ENCODE peak calls at places on chromosomes 1 and 21, in five cellular contexts. E, T, G, S and U are unnamed samples.

GRCh38 chr1:111756124-111756513 is 418 bp downstream of the DDX20 start:
- DNase-seq in E (no peak), T (no peak), G (no peak), S (no peak), U (no peak)

GRCh38 chr1:9737057-9737456 is 85.5 kb downstream of the PIK3CD start:
- DNase-seq in E (no peak), T (no peak), G (no peak), S (no peak), U (peak)

GRCh38 chr1:150798509-150798908 is 9.6 kb downstream of the CTSK start:
- DNase-seq in E (no peak), T (peak), G (no peak), S (no peak), U (no peak)

GRCh38 chr1:114794038-114794437 is 13.6 kb upstream of the SIKE1 start:
- DNase-seq in E (no peak), T (no peak), G (no peak), S (no peak), U (no peak)

GRCh38 chr1:94095112-94095637 is 25.8 kb downstream of the ABCA4 start:
- DNase-seq in E (no peak), T (peak), G (no peak), S (peak), U (peak)

GRCh38 chr1:5907966-5908365 is 84.3 kb downstream of the NPHP4 start:
- DNase-seq in E (no peak), T (no peak), G (no peak), S (no peak), U (no peak)

GRCh38 chr1:226109829-226110248 is 47.3 kb downstream of the H3-3A start:
- DNase-seq in E (peak), T (peak), G (peak), S (peak), U (peak)

GRCh38 chr1:203300441-203301330 is 4.6 kb upstream of the BTG2 start:
- DNase-seq in E (no peak), T (no peak), G (no peak), S (no peak), U (no peak)

GRCh38 chr1:33724348-33724747 is 139.5 kb upstream of the HMGB4 start:
- DNase-seq in E (no peak), T (no peak), G (no peak), S (no peak), U (no peak)

GRCh38 chr1:228884615-228885566 is 149.6 kb downstream of the RHOU start:
- DNase-seq in E (no peak), T (no peak), G (no peak), S (no peak), U (no peak)

GRCh38 chr1:187001198-187001904 is 172.6 kb downstream of the PLA2G4A start:
- DNase-seq in E (no peak), T (peak), G (peak), S (no peak), U (no peak)

GRCh38 chr1:24903955-24904730 is 25.9 kb downstream of the RUNX3 start:
- DNase-seq in E (no peak), T (no peak), G (no peak), S (no peak), U (peak)

GRCh38 chr1:56411484-56412180 is 167.7 kb downstream of the PLPP3 start:
- DNase-seq in E (no peak), T (no peak), G (no peak), S (no peak), U (no peak)

GRCh38 chr1:68819190-68819829 is 322.4 kb upstream of the DEPDC1 start:
- DNase-seq in E (no peak), T (no peak), G (no peak), S (no peak), U (no peak)

GRCh38 chr1:58885998-58886397 is 102.2 kb upstream of the JUN start:
- DNase-seq in E (no peak), T (peak), G (peak), S (no peak), U (no peak)

GRCh38 chr1:114335273-114335672 is 175.7 kb downstream of the TRIM33 start:
- DNase-seq in E (no peak), T (no peak), G (peak), S (no peak), U (no peak)

GRCh38 chr1:243792891-243793290 is 57.2 kb downstream of the AKT3 start:
- DNase-seq in E (no peak), T (no peak), G (no peak), S (no peak), U (no peak)

GRCh38 chr1:67285780-67286488 is 21.7 kb upstream of the IL12RB2 start:
- DNase-seq in E (no peak), T (no peak), G (peak), S (no peak), U (no peak)

GRCh38 chr1:151398691-151399065 is 695 bp upstream of the PSMB4 start:
- DNase-seq in E (no peak), T (no peak), G (no peak), S (no peak), U (no peak)

GRCh38 chr1:230758705-230759354 is 11.6 kb downstream of the CAPN9 start:
- DNase-seq in E (no peak), T (peak), G (no peak), S (no peak), U (no peak)

GRCh38 chr1:64823691-64824476 is 79.0 kb downstream of the RAVER2 start:
- DNase-seq in E (peak), T (peak), G (peak), S (peak), U (no peak)

GRCh38 chr1:235296729-235297128 is 31.2 kb downstream of the ARID4B start:
- DNase-seq in E (no peak), T (no peak), G (no peak), S (no peak), U (no peak)

GRCh38 chr1:235302143-235302542 is 25.8 kb downstream of the ARID4B start:
- DNase-seq in E (no peak), T (no peak), G (no peak), S (no peak), U (no peak)

GRCh38 chr1:235298772-235299513 is 29.0 kb downstream of the ARID4B start:
- DNase-seq in E (no peak), T (no peak), G (no peak), S (no peak), U (no peak)

GRCh38 chr1:235297579-235297978 is 30.4 kb downstream of the ARID4B start:
- DNase-seq in E (no peak), T (no peak), G (no peak), S (no peak), U (no peak)

DNA sequence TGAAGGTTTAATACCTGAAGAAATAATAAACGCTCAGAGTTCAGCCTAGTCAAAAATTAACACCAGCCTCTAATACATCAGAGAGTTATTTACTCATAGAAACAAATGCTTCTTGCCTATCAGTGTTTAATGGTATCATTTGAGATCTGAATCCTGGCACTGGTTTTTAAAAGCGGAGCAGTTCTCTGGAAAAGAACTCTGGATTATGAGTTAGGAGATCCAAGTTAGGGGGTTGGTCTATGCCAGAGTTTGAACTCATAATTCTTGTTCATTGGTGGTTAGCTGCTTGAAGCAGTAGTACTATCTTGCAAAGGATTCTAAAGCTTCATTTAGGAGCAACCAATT is 28.5 kb downstream of the ARID4B start:
- DNase-seq in E (no peak), T (no peak), G (no peak), S (no peak), U (no peak)
- TF ChIP-seq CTCF in E (no peak), T (no peak), G (no peak), S (no peak), U (no peak)

DNA sequence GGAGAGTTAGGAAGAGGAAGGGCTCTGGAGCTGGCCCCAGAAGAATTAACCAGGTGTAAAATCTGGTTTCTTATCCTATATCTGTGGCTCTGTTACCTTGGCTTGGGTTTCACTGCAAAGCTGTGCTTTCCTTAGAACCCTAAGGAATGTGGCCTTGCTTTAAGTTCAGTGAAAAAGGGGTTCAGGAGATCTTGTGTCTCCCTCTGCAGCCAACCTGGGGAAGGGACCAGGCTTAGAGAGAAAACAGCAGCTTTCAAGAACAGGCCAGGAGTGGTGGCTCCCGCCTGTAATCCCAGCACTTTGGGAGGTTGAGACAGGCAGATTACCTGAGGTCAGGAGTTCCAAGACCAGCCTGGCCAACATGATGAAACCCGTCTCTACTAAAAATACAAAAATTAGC is 16.1 kb upstream of the MYCL start:
- DNase-seq in E (no peak), T (no peak), G (no peak), S (no peak), U (no peak)
- TF ChIP-seq CTCF in E (no peak), T (peak), G (no peak), S (no peak), U (no peak)

DNA sequence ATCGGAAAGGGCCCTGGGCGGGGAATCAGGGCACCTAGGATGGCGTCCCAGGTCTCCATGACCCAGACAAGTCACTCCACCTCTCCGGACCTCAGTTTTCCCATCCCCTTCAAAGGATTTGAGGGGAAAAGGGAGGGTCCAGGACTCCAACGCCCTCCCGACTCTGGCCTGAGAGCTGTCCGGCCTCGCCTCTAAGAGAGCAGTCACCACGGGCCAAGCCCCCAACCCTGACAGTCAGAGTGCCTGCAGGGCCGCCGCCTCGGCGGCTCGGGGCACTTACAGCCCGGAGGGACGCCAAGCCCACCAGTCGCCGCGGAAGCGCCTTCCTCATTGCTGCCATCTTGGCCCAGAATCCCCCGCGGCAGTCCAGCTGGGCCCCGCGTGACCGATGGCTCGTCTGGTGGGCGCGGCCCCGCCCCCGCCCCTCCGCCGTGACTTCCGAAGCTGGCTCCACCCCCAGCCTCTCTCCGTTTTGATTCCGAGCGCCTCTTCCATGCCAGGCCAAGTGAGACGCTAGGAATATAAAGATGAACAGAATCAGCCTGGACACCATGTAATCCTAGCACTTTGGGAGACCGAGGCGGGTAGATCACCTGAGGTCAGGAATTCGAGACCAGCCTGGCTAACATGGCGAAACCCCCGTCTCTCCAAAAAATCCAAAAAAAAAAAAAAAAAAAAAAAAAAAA is at the start of gene HMGCL:
- DNase-seq in E (peak), T (peak), G (peak), S (peak), U (peak)
- TF ChIP-seq CTCF in E (no peak), T (no peak), G (no peak), S (no peak), U (peak)

DNA sequence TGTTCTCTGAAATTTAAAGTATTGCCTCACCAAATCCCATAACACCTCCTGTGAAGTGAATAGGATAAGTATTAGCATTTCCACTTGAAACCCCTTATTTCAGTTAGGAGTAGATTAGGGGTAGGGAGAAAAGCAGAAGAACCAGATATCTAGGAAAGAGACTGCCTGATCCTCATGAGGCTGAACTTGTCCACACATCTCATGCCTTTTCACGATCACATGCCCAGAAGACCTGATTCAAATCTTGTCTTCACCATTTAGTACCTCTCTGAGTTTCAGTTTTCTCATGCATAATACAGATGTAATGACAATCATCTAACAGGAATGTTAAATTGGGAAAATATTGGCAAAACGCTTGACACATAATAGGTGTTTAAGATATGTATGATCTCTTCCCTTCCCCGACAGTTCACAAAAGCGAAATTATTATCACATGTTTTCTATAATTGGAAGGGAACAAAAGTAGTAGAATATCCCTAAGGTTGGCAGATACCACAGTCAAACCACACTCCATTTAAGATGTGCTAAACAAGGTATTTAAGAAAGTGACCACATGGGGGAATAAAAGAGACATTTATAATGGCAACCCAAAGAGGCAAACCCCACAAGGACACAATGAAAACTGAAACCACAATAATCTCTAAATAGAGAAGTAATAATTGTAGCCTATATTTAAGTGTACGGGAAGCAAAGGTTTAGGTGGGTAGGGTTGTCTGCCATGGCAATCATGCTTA is 25.2 kb downstream of the GFI1 start:
- DNase-seq in E (no peak), T (no peak), G (no peak), S (no peak), U (no peak)
- TF ChIP-seq CTCF in E (no peak), T (no peak), G (peak), S (no peak), U (no peak)

GRCh38 chr1:160428053-160428452 is 27.7 kb downstream of the VANGL2 start:
- DNase-seq in E (no peak), T (no peak), G (no peak), S (no peak), U (no peak)
- TF ChIP-seq CTCF in E (no peak), T (no peak), G (no peak), S (no peak), U (no peak)

DNA sequence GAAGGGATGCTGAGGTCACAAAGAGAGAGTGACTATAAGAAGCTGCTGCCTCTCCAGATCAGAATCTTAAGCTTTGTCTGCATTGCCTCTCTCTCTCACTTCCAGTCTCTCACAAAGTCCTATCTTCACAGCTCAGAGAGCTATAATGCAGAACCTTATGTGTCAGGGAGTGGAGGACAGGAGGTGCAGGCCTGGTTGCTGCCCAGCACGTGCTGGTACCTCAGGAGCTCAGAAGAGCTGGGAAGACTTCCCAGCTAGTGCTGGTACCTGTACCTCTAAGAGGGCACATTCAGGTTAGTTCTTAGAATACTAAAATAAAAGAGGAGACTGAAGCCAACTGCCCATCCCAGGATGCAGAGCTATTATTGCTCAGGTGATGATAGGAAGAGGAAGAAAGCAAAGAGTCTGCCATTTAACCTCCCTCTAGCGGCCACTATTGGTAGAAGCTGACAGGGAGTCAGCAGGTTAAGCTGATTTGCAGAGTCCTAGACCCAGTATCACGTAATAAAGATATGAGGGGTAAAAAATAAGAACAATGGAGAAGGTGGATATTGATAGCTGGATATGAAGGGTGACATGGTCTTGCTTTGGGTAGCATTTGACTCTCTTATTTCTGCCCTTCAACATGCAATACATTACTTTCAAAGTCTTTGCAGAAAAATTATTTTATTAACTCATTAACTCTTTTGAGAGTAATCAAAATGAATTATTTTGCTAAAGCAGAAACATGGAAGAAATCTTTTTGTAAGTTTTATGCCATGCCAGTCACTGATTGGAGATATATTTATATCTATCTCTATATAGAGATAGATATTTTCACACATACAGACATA is 138.1 kb upstream of the HMCN1 start:
- DNase-seq in E (peak), T (peak), G (no peak), S (peak), U (no peak)
- TF ChIP-seq CTCF in E (peak), T (peak), G (peak), S (peak), U (peak)

DNA sequence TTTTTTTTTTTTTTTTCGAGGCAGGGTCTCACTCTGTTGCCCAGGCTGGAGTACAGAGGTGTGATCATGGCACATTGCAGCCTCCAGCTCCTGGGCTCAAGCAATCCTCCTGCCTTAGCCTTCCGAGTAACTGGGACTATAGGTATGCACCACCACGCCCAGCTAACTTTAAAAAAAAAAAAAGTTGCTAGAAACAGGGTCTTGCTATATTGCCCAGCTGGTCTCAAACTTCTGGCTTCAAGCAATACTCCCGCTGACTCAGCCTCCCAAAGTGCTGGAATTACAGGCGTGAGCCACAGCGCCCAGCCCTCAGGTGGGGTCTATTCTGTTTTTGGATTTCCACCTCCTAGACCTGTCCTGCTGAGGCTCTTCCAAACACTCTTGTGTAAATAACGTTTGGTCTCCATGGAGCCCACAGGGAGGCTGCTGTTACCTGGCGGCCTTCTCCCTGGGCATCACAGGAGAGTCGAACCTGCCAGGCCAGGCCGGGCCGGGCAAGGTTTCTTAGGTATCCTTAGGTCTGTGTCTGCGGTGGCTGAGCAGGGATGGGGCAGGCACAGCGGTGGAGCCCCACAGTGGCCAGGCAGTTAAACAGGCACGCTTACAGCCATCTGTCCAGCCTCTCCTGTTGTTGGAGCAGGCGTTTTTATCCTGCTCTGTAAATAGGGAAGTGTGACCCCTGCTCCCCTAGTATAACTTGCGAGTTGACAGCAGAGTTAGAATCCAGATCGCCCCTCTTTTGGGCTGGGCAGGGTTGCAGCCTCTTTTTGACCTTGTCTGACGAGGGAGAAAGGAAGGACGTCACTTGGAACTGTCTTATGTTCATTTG is 18.8 kb downstream of the PLEKHM2 start:
- DNase-seq in E (no peak), T (no peak), G (no peak), S (peak), U (no peak)
- TF ChIP-seq CTCF in E (no peak), T (peak), G (no peak), S (no peak), U (no peak)

GRCh38 chr1:21369905-21370304 is 70.0 kb upstream of the NBPF3 start:
- DNase-seq in E (no peak), T (no peak), G (no peak), S (no peak), U (no peak)
- TF ChIP-seq CTCF in E (no peak), T (no peak), G (no peak), S (no peak), U (no peak)

GRCh38 chr21:37118187-37118826 is 45.3 kb downstream of the TTC3 start:
- DNase-seq in E (no peak), T (no peak), G (peak), S (no peak), U (no peak)

GRCh38 chr21:37117204-37117603 is 44.1 kb downstream of the TTC3 start:
- DNase-seq in E (no peak), T (no peak), G (no peak), S (no peak), U (no peak)

GRCh38 chr21:37119421-37120218 is 46.6 kb downstream of the TTC3 start:
- DNase-seq in E (no peak), T (no peak), G (no peak), S (no peak), U (no peak)
- TF ChIP-seq CTCF in E (no peak), T (no peak), G (no peak), S (no peak), U (no peak)

DNA sequence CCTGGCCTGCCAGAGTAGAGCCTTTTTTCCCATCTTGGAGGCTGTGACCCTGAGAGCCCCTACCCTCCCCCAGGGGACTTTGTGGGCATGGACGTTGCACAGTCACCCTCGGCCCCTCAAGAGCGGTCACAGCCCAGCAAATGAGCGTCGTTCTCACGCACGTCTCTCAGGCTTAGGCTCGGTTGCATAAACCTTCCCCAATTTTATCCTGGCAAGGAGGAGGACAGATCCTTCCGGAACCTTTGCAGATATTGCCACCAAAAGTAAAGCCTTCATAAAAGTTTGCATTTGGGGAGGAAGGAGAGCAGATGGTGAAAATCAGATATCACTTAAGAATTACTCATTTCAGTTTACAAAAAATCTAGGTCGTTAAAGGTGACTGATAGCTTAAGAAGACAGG is 29.2 kb downstream of the PDE9A start:
- DNase-seq in E (no peak), T (no peak), G (no peak), S (no peak), U (no peak)
- TF ChIP-seq CTCF in E (no peak), T (no peak), G (no peak), S (no peak), U (no peak)